ENCODE peak calls at places on chromosomes 4 and X, in four cellular contexts. One of them, this sample, is unnamed.

GRCh38 chrX:40174594-40175415 is 77.0 kb upstream of the BCOR start:
- DNase-seq in sigmoid colon: peak
- DNase-seq in upper lobe of left lung: peak
- DNase-seq in cardiac fibroblast: peak
- DNase-seq in this sample: peak

GRCh38 chr4:105248613-105249012 is 101.9 kb downstream of the TET2 start:
- DNase-seq in sigmoid colon: no peak
- DNase-seq in upper lobe of left lung: no peak
- DNase-seq in cardiac fibroblast: no peak
- DNase-seq in this sample: no peak

GRCh38 chrX:40933132-40934078 is 151.8 kb upstream of the USP9X start:
- DNase-seq in sigmoid colon: no peak
- DNase-seq in upper lobe of left lung: no peak
- DNase-seq in cardiac fibroblast: peak
- DNase-seq in this sample: peak

GRCh38 chr4:150010525-150011126 is 67.6 kb upstream of the DCLK2 start:
- DNase-seq in sigmoid colon: no peak
- DNase-seq in upper lobe of left lung: no peak
- DNase-seq in cardiac fibroblast: peak
- DNase-seq in this sample: peak

GRCh38 chr4:141575884-141576283 is 60.5 kb upstream of the IL15 start:
- DNase-seq in sigmoid colon: no peak
- DNase-seq in upper lobe of left lung: no peak
- DNase-seq in cardiac fibroblast: peak
- DNase-seq in this sample: no peak

GRCh38 chrX:152958524-152959465 is 35.1 kb downstream of the PNMA5 start:
- DNase-seq in sigmoid colon: peak
- DNase-seq in upper lobe of left lung: peak
- DNase-seq in cardiac fibroblast: peak
- DNase-seq in this sample: peak

GRCh38 chrX:10387011-10387410 is 230.2 kb downstream of the CLCN4 start:
- DNase-seq in sigmoid colon: no peak
- DNase-seq in upper lobe of left lung: no peak
- DNase-seq in cardiac fibroblast: no peak
- DNase-seq in this sample: no peak

GRCh38 chr4:95957054-95957453 is 117.2 kb downstream of the PDHA2 start:
- DNase-seq in sigmoid colon: no peak
- DNase-seq in upper lobe of left lung: no peak
- DNase-seq in cardiac fibroblast: peak
- DNase-seq in this sample: no peak

GRCh38 chrX:96985046-96985445 is 101.3 kb downstream of the RPA4 start:
- DNase-seq in sigmoid colon: no peak
- DNase-seq in upper lobe of left lung: no peak
- DNase-seq in cardiac fibroblast: no peak
- DNase-seq in this sample: no peak

GRCh38 chrX:44474410-44474809 is 68.2 kb downstream of the FUNDC1 start:
- DNase-seq in sigmoid colon: no peak
- DNase-seq in upper lobe of left lung: no peak
- DNase-seq in cardiac fibroblast: peak
- DNase-seq in this sample: no peak

GRCh38 chrX:115584715-115585114 is 23.7 kb downstream of the PLS3 start:
- DNase-seq in sigmoid colon: no peak
- DNase-seq in upper lobe of left lung: no peak
- DNase-seq in cardiac fibroblast: no peak
- DNase-seq in this sample: peak

GRCh38 chr4:835148-836002 is 9.4 kb upstream of the CPLX1 start:
- DNase-seq in sigmoid colon: no peak
- DNase-seq in upper lobe of left lung: peak
- DNase-seq in cardiac fibroblast: no peak
- DNase-seq in this sample: no peak

GRCh38 chr4:65217179-65217578 is 453.1 kb downstream of the EPHA5 start:
- DNase-seq in sigmoid colon: no peak
- DNase-seq in upper lobe of left lung: no peak
- DNase-seq in cardiac fibroblast: no peak
- DNase-seq in this sample: no peak

GRCh38 chr4:17762705-17763104 is 18.7 kb downstream of the FAM184B start:
- DNase-seq in sigmoid colon: no peak
- DNase-seq in upper lobe of left lung: no peak
- DNase-seq in cardiac fibroblast: peak
- DNase-seq in this sample: peak

GRCh38 chr4:162499478-162499877 is 335.7 kb upstream of the FSTL5 start:
- DNase-seq in sigmoid colon: no peak
- DNase-seq in upper lobe of left lung: no peak
- DNase-seq in cardiac fibroblast: no peak
- DNase-seq in this sample: no peak
- TF ChIP-seq CTCF in sigmoid colon: no peak
- TF ChIP-seq CTCF in upper lobe of left lung: no peak
- TF ChIP-seq CTCF in cardiac fibroblast: peak
- TF ChIP-seq CTCF in this sample: peak

GRCh38 chr4:112649055-112649408 is 12.1 kb downstream of the LARP7 start:
- DNase-seq in sigmoid colon: no peak
- DNase-seq in upper lobe of left lung: no peak
- DNase-seq in cardiac fibroblast: no peak
- DNase-seq in this sample: peak

GRCh38 chr4:112647785-112648184 is 10.8 kb downstream of the LARP7 start:
- DNase-seq in sigmoid colon: no peak
- DNase-seq in upper lobe of left lung: no peak
- DNase-seq in cardiac fibroblast: no peak
- DNase-seq in this sample: no peak

GRCh38 chr4:112648263-112649054 is 11.5 kb downstream of the LARP7 start:
- DNase-seq in sigmoid colon: no peak
- DNase-seq in upper lobe of left lung: no peak
- DNase-seq in cardiac fibroblast: no peak
- DNase-seq in this sample: peak

GRCh38 chr4:112646632-112647537 is 9.9 kb downstream of the LARP7 start:
- DNase-seq in sigmoid colon: no peak
- DNase-seq in upper lobe of left lung: no peak
- DNase-seq in cardiac fibroblast: no peak
- DNase-seq in this sample: no peak

DNA sequence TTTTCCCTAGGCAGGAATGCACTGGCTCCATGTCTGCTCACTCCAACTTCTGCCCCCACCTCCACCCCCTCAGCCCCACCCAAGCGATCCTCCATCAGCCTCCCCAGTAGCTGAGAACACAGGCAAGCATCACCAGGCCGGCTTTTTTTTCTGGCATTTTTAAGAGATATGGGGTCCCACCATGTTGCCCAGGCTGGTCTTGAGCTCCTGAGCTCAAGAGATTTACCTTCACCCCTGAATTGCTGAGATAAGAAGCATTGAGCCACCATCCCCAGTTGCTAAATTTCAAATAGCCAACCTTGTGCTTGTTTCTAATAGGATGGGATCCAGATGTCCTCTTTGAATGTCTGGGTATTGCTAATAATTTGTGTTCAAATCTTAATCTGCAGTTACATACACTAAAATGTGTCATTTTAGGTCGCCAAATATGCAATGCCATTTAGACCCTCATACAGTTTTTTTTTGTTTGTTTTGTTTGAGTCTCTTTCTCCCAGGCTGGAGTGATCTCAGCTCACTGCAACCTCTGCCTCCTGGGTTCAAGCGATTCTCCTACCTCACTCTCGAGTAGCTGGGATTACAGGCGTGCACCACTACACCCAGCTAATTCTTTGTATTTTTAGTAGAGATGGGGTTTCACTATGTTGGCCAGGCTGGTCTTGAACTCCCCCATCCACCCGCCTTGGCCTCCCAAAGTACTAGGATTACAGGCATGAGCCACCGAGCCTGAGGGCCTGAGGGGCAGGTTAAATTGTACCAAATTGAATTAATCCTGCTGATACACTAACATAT is 8.8 kb downstream of the LARP7 start:
- DNase-seq in sigmoid colon: no peak
- DNase-seq in upper lobe of left lung: no peak
- DNase-seq in cardiac fibroblast: no peak
- DNase-seq in this sample: no peak
- H3K4me3 ChIP-seq in sigmoid colon: no peak
- H3K4me3 ChIP-seq in upper lobe of left lung: no peak
- H3K4me3 ChIP-seq in cardiac fibroblast: no peak
- H3K4me3 ChIP-seq in this sample: no peak

DNA sequence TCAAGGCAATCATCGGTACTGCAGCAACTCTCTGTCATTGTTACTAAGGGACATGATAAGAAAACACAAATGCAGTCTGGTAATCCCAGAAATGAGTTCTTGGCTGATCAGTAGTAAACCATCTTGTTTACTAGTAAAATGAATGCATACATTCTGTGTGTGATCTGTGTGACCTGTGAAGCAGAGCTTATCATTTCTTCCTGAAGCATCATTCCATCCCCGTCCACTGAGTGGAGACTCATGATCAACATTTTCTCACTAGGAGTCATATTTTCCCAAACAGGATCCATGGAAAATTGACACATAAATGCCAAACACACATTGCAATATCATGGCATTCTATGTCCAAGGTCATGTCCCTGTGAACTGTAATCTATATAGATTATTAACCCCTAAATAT is 226.1 kb downstream of the ANKRD50 start:
- DNase-seq in sigmoid colon: no peak
- DNase-seq in upper lobe of left lung: no peak
- DNase-seq in cardiac fibroblast: no peak
- DNase-seq in this sample: no peak
- TF ChIP-seq CTCF in sigmoid colon: no peak
- TF ChIP-seq CTCF in upper lobe of left lung: no peak
- TF ChIP-seq CTCF in cardiac fibroblast: no peak
- TF ChIP-seq CTCF in this sample: no peak

DNA sequence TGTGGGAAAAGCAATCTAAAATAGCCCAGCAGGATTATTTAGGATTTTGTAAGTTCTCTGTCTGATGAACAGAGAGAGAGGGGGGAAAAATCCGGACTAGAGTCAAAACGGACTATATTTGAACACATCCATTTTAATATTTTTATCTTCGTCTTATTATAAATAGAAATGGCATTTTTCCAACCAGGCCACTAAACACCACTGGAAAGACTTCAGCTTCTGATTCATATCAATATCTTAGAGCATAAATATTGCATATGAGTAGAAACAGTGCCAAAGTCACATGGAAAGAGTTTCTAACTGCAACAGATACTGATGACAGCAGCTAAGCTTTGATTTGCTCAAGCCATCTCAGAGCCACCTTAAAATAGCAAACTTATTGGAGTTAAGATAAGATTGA is 479 bp downstream of the PPARGC1A start:
- DNase-seq in sigmoid colon: no peak
- DNase-seq in upper lobe of left lung: no peak
- DNase-seq in cardiac fibroblast: peak
- DNase-seq in this sample: peak
- H3K4me3 ChIP-seq in sigmoid colon: peak
- H3K4me3 ChIP-seq in upper lobe of left lung: peak
- H3K4me3 ChIP-seq in cardiac fibroblast: peak
- H3K4me3 ChIP-seq in this sample: peak

DNA sequence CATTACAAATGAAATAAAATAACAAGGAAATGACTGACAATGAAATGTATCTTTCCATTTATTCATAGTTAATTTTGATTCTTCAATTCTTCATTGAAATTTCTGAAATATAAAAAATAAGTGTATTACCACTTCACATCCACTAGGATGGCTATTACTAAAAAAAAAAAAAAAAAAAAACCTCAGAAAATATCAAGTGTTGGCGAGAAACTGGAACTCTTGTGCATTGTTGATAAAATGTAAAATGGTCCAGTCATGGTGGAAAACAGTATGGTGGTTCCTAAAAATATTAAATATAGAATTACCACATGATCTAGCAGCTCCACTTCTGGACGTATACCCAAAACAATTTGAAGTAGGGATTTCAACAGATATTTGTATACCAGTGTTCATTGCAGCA is 22.9 kb downstream of the PGAM4 start:
- DNase-seq in sigmoid colon: no peak
- DNase-seq in upper lobe of left lung: no peak
- DNase-seq in cardiac fibroblast: no peak
- DNase-seq in this sample: no peak
- TF ChIP-seq CTCF in sigmoid colon: no peak
- TF ChIP-seq CTCF in upper lobe of left lung: no peak
- TF ChIP-seq CTCF in cardiac fibroblast: no peak
- TF ChIP-seq CTCF in this sample: no peak

GRCh38 chr4:70895405-70895804 is 6.8 kb upstream of the MOB1B start:
- DNase-seq in sigmoid colon: no peak
- DNase-seq in upper lobe of left lung: no peak
- DNase-seq in cardiac fibroblast: peak
- DNase-seq in this sample: peak
- H3K4me3 ChIP-seq in sigmoid colon: no peak
- H3K4me3 ChIP-seq in upper lobe of left lung: no peak
- H3K4me3 ChIP-seq in cardiac fibroblast: no peak
- H3K4me3 ChIP-seq in this sample: no peak

This sample was measured in astrocyte of the spinal cord.